ENCODE peak calls at places on chromosomes 16 and 17, in four cellular contexts. One of them, this sample, is unnamed.

GRCh38 chr17:58331815-58332719 is 3.5 kb upstream of the TSPOAP1 start:
- DNase-seq in NCI-H226: no peak
- DNase-seq in fibroblast of lung: no peak
- DNase-seq in astrocyte of the hippocampus: no peak
- DNase-seq in this sample: no peak

GRCh38 chr17:1754430-1755112 is 7.3 kb upstream of the SERPINF1 start:
- DNase-seq in NCI-H226: no peak
- DNase-seq in fibroblast of lung: no peak
- DNase-seq in astrocyte of the hippocampus: no peak
- DNase-seq in this sample: no peak

GRCh38 chr17:36706437-36706731 is 105.0 kb downstream of the MRM1 start:
- DNase-seq in NCI-H226: no peak
- DNase-seq in fibroblast of lung: no peak
- DNase-seq in astrocyte of the hippocampus: no peak
- DNase-seq in this sample: no peak

GRCh38 chr17:7314719-7315569 is at the start of gene GPS2:
- DNase-seq in NCI-H226: peak
- DNase-seq in fibroblast of lung: peak
- DNase-seq in astrocyte of the hippocampus: peak
- DNase-seq in this sample: peak

GRCh38 chr16:78729687-78730086 is 630.2 kb downstream of the WWOX start:
- DNase-seq in NCI-H226: no peak
- DNase-seq in fibroblast of lung: no peak
- DNase-seq in astrocyte of the hippocampus: no peak
- DNase-seq in this sample: peak

GRCh38 chr16:80792031-80792430 is 12.4 kb downstream of the CDYL2 start:
- DNase-seq in NCI-H226: peak
- DNase-seq in fibroblast of lung: peak
- DNase-seq in astrocyte of the hippocampus: no peak
- DNase-seq in this sample: no peak

GRCh38 chr17:7916383-7916677 is 241 bp upstream of the RNF227 start:
- DNase-seq in NCI-H226: no peak
- DNase-seq in fibroblast of lung: no peak
- DNase-seq in astrocyte of the hippocampus: no peak
- DNase-seq in this sample: no peak

GRCh38 chr17:13462161-13462560 is 139.6 kb downstream of the HS3ST3A1 start:
- DNase-seq in NCI-H226: no peak
- DNase-seq in fibroblast of lung: peak
- DNase-seq in astrocyte of the hippocampus: no peak
- DNase-seq in this sample: no peak

GRCh38 chr17:7887038-7887481 is 1.5 kb upstream of the CHD3 start:
- DNase-seq in NCI-H226: no peak
- DNase-seq in fibroblast of lung: no peak
- DNase-seq in astrocyte of the hippocampus: no peak
- DNase-seq in this sample: no peak

GRCh38 chr16:87560428-87561199 is 41.7 kb upstream of the JPH3 start:
- DNase-seq in NCI-H226: peak
- DNase-seq in fibroblast of lung: no peak
- DNase-seq in astrocyte of the hippocampus: no peak
- DNase-seq in this sample: peak

GRCh38 chr16:52621651-52622050 is 74.7 kb upstream of the TOX3 start:
- DNase-seq in NCI-H226: no peak
- DNase-seq in fibroblast of lung: no peak
- DNase-seq in astrocyte of the hippocampus: no peak
- DNase-seq in this sample: no peak

GRCh38 chr16:54398986-54399385 is 112.4 kb upstream of the IRX3 start:
- DNase-seq in NCI-H226: no peak
- DNase-seq in fibroblast of lung: no peak
- DNase-seq in astrocyte of the hippocampus: no peak
- DNase-seq in this sample: no peak

GRCh38 chr16:23081675-23082119 is 67.6 kb downstream of the USP31 start:
- DNase-seq in NCI-H226: no peak
- DNase-seq in fibroblast of lung: peak
- DNase-seq in astrocyte of the hippocampus: peak
- DNase-seq in this sample: no peak

GRCh38 chr16:81253141-81253540 is 14.7 kb downstream of the BCO1 start:
- DNase-seq in NCI-H226: no peak
- DNase-seq in fibroblast of lung: no peak
- DNase-seq in astrocyte of the hippocampus: no peak
- DNase-seq in this sample: no peak

GRCh38 chr17:71959129-71959528 is 161.7 kb upstream of the SOX9 start:
- DNase-seq in NCI-H226: no peak
- DNase-seq in fibroblast of lung: no peak
- DNase-seq in astrocyte of the hippocampus: no peak
- DNase-seq in this sample: peak

GRCh38 chr16:86107190-86107589 is 208.2 kb downstream of the IRF8 start:
- DNase-seq in NCI-H226: no peak
- DNase-seq in fibroblast of lung: no peak
- DNase-seq in astrocyte of the hippocampus: no peak
- DNase-seq in this sample: no peak

GRCh38 chr17:16294560-16294959 is 58.7 kb downstream of the CENPV start:
- DNase-seq in NCI-H226: no peak
- DNase-seq in fibroblast of lung: no peak
- DNase-seq in astrocyte of the hippocampus: no peak
- DNase-seq in this sample: no peak

GRCh38 chr16:59400830-59401229 is 666.7 kb upstream of the GOT2 start:
- DNase-seq in NCI-H226: no peak
- DNase-seq in fibroblast of lung: peak
- DNase-seq in astrocyte of the hippocampus: no peak
- DNase-seq in this sample: no peak

GRCh38 chr17:8806206-8807069 is 7.3 kb upstream of the MFSD6L start:
- DNase-seq in NCI-H226: no peak
- DNase-seq in fibroblast of lung: no peak
- DNase-seq in astrocyte of the hippocampus: no peak
- DNase-seq in this sample: no peak

GRCh38 chr16:54359555-54359954 is 73.0 kb upstream of the IRX3 start:
- DNase-seq in NCI-H226: no peak
- DNase-seq in fibroblast of lung: no peak
- DNase-seq in astrocyte of the hippocampus: no peak
- DNase-seq in this sample: no peak

GRCh38 chr17:76949913-76950695 is 81.9 kb downstream of the MGAT5B start:
- DNase-seq in NCI-H226: no peak
- DNase-seq in fibroblast of lung: no peak
- DNase-seq in astrocyte of the hippocampus: no peak
- DNase-seq in this sample: no peak

GRCh38 chr17:75693500-75694481 is 26.7 kb downstream of the SAP30BP start:
- DNase-seq in NCI-H226: peak
- DNase-seq in fibroblast of lung: peak
- DNase-seq in astrocyte of the hippocampus: peak
- DNase-seq in this sample: peak

GRCh38 chr17:27456681-27457404 is 595 bp downstream of the KSR1 start:
- DNase-seq in NCI-H226: no peak
- DNase-seq in fibroblast of lung: no peak
- DNase-seq in astrocyte of the hippocampus: peak
- DNase-seq in this sample: no peak

GRCh38 chr16:82990155-82990554 is 363.4 kb downstream of the CDH13 start:
- DNase-seq in NCI-H226: no peak
- DNase-seq in fibroblast of lung: peak
- DNase-seq in astrocyte of the hippocampus: peak
- DNase-seq in this sample: no peak

GRCh38 chr16:71627631-71628236 is 1.8 kb downstream of the MARVELD3 start:
- DNase-seq in NCI-H226: no peak
- DNase-seq in fibroblast of lung: no peak
- DNase-seq in astrocyte of the hippocampus: no peak
- DNase-seq in this sample: no peak

GRCh38 chr16:15874745-15875314 is 13.6 kb downstream of the CEP20 start:
- DNase-seq in NCI-H226: peak
- DNase-seq in fibroblast of lung: peak
- DNase-seq in astrocyte of the hippocampus: peak
- DNase-seq in this sample: peak

GRCh38 chr16:54938351-54939346 is 8.0 kb downstream of the IRX5 start:
- DNase-seq in NCI-H226: no peak
- DNase-seq in fibroblast of lung: peak
- DNase-seq in astrocyte of the hippocampus: peak
- DNase-seq in this sample: no peak

GRCh38 chr16:3983081-3983520 is 102.6 kb upstream of the CREBBP start:
- DNase-seq in NCI-H226: peak
- DNase-seq in fibroblast of lung: peak
- DNase-seq in astrocyte of the hippocampus: peak
- DNase-seq in this sample: peak

This sample was measured in H4.